ENCODE peak calls at places on chromosome X, in six cellular contexts. J is fibroblast of the aortic adventitia, U is Caki2, H is EH, B is AG20443, S is HT-29. X is an unnamed sample.

GRCh38 chrX:75623535-75623934 is 100.7 kb upstream of the ZDHHC15 start:
- DNase-seq in J (no peak), U (no peak), H (no peak), B (no peak), S (peak), X (no peak)

GRCh38 chrX:37060999-37061398 is 52.8 kb downstream of the FAM47C start:
- DNase-seq in J (peak), U (peak), H (peak), B (peak), S (peak), X (peak)

GRCh38 chrX:29215251-29215650 is 628.0 kb downstream of the IL1RAPL1 start:
- DNase-seq in J (peak), U (no peak), H (no peak), B (no peak), S (no peak), X (no peak)

GRCh38 chrX:9378980-9379696 is 85.7 kb upstream of the TBL1X start:
- DNase-seq in J (peak), U (no peak), H (peak), B (peak), S (no peak), X (no peak)

GRCh38 chrX:34866636-34867035 is 76.0 kb upstream of the FAM47B start:
- DNase-seq in J (peak), U (no peak), H (peak), B (peak), S (no peak), X (no peak)

GRCh38 chrX:22246620-22247019 is 26.1 kb upstream of the CBLL2 start:
- DNase-seq in J (peak), U (peak), H (peak), B (peak), S (no peak), X (no peak)

GRCh38 chrX:20378291-20378920 is 111.7 kb upstream of the RPS6KA3 start:
- DNase-seq in J (no peak), U (peak), H (no peak), B (no peak), S (peak), X (peak)

GRCh38 chrX:38561951-38562719 is 793 bp downstream of the TSPAN7 start:
- DNase-seq in J (no peak), U (peak), H (no peak), B (peak), S (no peak), X (no peak)

GRCh38 chrX:2457289-2458133 is 43.3 kb downstream of the DHRSX start:
- DNase-seq in J (no peak), U (no peak), H (no peak), B (no peak), S (no peak), X (no peak)